ENCODE peak calls at places on chromosomes 5 and 9, in eight cellular contexts. N, Y, H, C, D, P, U and J are unnamed samples.

GRCh38 chr9:136695955-136696354 is 8.7 kb upstream of the AGPAT2 start:
- DNase-seq in N (peak; percentile 73), Y (no peak), H (no peak), C (no peak), D (no peak), P (no peak), U (no peak), J (no peak)

GRCh38 chr5:65861830-65862241 is 64.5 kb upstream of the ERBIN start:
- DNase-seq in N (no peak), Y (peak; percentile 99), H (no peak), C (peak; percentile 89), D (no peak), P (peak; percentile 87), U (no peak), J (peak; percentile 91)

GRCh38 chr9:107737987-107738743 is 248.6 kb upstream of the KLF4 start:
- DNase-seq in N (peak; percentile 71), Y (peak; percentile 93), H (no peak), C (no peak), D (peak; percentile 96), P (no peak), U (no peak), J (peak; percentile 40)

GRCh38 chr9:126371007-126371870 is 44.6 kb downstream of the MVB12B start:
- DNase-seq in N (no peak), Y (no peak), H (no peak), C (no peak), D (no peak), P (no peak), U (no peak), J (no peak)

GRCh38 chr5:111530298-111530740 is 18.0 kb upstream of the STARD4 start:
- DNase-seq in N (peak; percentile 86), Y (peak; percentile 83), H (peak; percentile 76), C (no peak), D (peak; percentile 63), P (peak; percentile 79), U (no peak), J (peak; percentile 86)

GRCh38 chr9:120267929-120268328 is 312.0 kb downstream of the CDK5RAP2 start:
- DNase-seq in N (no peak), Y (no peak), H (no peak), C (no peak), D (no peak), P (no peak), U (no peak), J (no peak)

GRCh38 chr9:125942111-125942510 is 194.9 kb downstream of the PBX3 start:
- DNase-seq in N (no peak), Y (no peak), H (no peak), C (no peak), D (peak; percentile 33), P (no peak), U (no peak), J (no peak)

GRCh38 chr9:109973336-109973735 is 193.3 kb downstream of the PALM2AKAP2 start:
- DNase-seq in N (no peak), Y (no peak), H (no peak), C (no peak), D (no peak), P (no peak), U (no peak), J (no peak)

GRCh38 chr9:75190762-75191161 is 102.4 kb downstream of the OSTF1 start:
- DNase-seq in N (no peak), Y (no peak), H (no peak), C (no peak), D (no peak), P (no peak), U (no peak), J (no peak)

GRCh38 chr9:121744002-121744686 is 92.7 kb downstream of the DAB2IP start:
- DNase-seq in N (peak; percentile 77), Y (peak; percentile 57), H (peak; percentile 38), C (no peak), D (peak; percentile 84), P (no peak), U (no peak), J (peak; percentile 60)

GRCh38 chr9:74951725-74952151 is 974 bp downstream of the C9orf40 start:
- DNase-seq in N (peak; percentile 77), Y (peak; percentile 44), H (peak; percentile 62), C (no peak), D (peak; percentile 47), P (no peak), U (no peak), J (peak; percentile 58)